ENCODE peak calls at places on chromosomes 12 and 14, in four cellular contexts. Z is endothelial cell of umbilical vein, A is right cardiac atrium, K is stomach. Q is an unnamed sample.

GRCh38 chr12:79331870-79332269 is 358.9 kb downstream of the PAWR start:
- DNase-seq in Z (no peak), A (no peak), K (no peak), Q (no peak)

GRCh38 chr12:21336656-21337055 is 1.9 kb upstream of the SLCO1A2 start:
- DNase-seq in Z (no peak), A (no peak), K (no peak), Q (no peak)

GRCh38 chr14:35879141-35879648 is 53.1 kb downstream of the BRMS1L start:
- DNase-seq in Z (no peak), A (no peak), K (no peak), Q (no peak)

GRCh38 chr12:59179231-59179630 is 258.9 kb upstream of the LRIG3 start:
- DNase-seq in Z (no peak), A (no peak), K (no peak), Q (no peak)

GRCh38 chr12:68370006-68370590 is 37.9 kb upstream of the MDM1 start:
- DNase-seq in Z (no peak), A (no peak), K (no peak), Q (no peak)

GRCh38 chr14:71235865-71236264 is 328.6 kb downstream of the PCNX1 start:
- DNase-seq in Z (peak), A (peak), K (no peak), Q (no peak)

GRCh38 chr14:54106802-54107377 is 150.3 kb upstream of the BMP4 start:
- DNase-seq in Z (no peak), A (no peak), K (no peak), Q (no peak)

GRCh38 chr12:92146497-92146828 is 817 bp upstream of the BTG1 start:
- DNase-seq in Z (no peak), A (no peak), K (no peak), Q (no peak)

GRCh38 chr12:45674583-45674982 is 54.9 kb upstream of the ARID2 start:
- DNase-seq in Z (peak), A (no peak), K (peak), Q (peak)

GRCh38 chr12:117063162-117063911 is 35.9 kb downstream of the TESC start:
- DNase-seq in Z (no peak), A (peak), K (no peak), Q (peak)

GRCh38 chr14:46344327-46344937 is 307.1 kb downstream of the RPL10L start:
- DNase-seq in Z (peak), A (no peak), K (no peak), Q (no peak)

GRCh38 chr12:51855586-51856428 is 7.3 kb upstream of the FIGNL2 start:
- DNase-seq in Z (peak), A (peak), K (no peak), Q (peak)

GRCh38 chr14:65696801-65697200 is 284.3 kb downstream of the FUT8 start:
- DNase-seq in Z (no peak), A (no peak), K (no peak), Q (no peak)

GRCh38 chr12:113039911-113040425 is 16.6 kb upstream of the DTX1 start:
- DNase-seq in Z (no peak), A (no peak), K (no peak), Q (no peak)

GRCh38 chr12:85683051-85683450 is 153.2 kb downstream of the RASSF9 start:
- DNase-seq in Z (no peak), A (no peak), K (no peak), Q (no peak)

GRCh38 chr14:42428996-42429395 is 822.3 kb downstream of the LRFN5 start:
- DNase-seq in Z (no peak), A (no peak), K (no peak), Q (no peak)

GRCh38 chr14:28630100-28630499 is 136.5 kb upstream of the FOXG1 start:
- DNase-seq in Z (no peak), A (no peak), K (no peak), Q (no peak)

GRCh38 chr14:64069634-64070359 is 217.0 kb downstream of the SYNE2 start:
- DNase-seq in Z (no peak), A (no peak), K (no peak), Q (no peak)

GRCh38 chr12:2229661-2230539 is 177.1 kb downstream of the CACNA1C start:
- DNase-seq in Z (no peak), A (peak), K (no peak), Q (no peak)

GRCh38 chr14:73100334-73100733 is 36.0 kb upstream of the PSEN1 start:
- DNase-seq in Z (no peak), A (no peak), K (no peak), Q (no peak)
- H3K27ac ChIP-seq in Z (no peak), A (no peak), K (no peak), Q (no peak)

DNA sequence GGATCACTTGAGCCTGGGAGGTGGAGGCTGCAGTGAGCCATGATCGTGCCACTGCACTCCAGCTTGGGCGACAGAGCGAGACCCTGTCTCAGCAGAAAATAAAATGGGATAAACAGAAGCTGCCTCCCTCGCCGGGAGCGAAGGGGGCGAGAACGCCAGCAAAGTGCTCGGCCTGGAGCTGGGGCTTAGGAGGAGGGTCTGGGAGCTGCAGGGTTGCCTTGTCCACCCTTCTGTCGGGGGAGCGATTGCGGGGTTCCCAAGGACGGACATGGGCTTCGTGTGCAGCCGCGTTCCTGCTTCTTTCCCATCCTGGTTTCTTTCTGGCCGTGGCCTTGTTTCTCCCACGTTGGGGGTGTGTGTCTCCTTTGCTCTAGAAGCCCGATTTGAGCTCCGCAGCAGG is 27.9 kb upstream of the MLXIP start:
- DNase-seq in Z (no peak), A (peak), K (no peak), Q (no peak)
- H3K27ac ChIP-seq in Z (no peak), A (peak), K (peak), Q (peak)

GRCh38 chr14:80300351-80300750 is 89.0 kb upstream of the DIO2 start:
- DNase-seq in Z (no peak), A (no peak), K (no peak), Q (no peak)

GRCh38 chr14:80298491-80299017 is 87.2 kb upstream of the DIO2 start:
- DNase-seq in Z (no peak), A (no peak), K (no peak), Q (no peak)

DNA sequence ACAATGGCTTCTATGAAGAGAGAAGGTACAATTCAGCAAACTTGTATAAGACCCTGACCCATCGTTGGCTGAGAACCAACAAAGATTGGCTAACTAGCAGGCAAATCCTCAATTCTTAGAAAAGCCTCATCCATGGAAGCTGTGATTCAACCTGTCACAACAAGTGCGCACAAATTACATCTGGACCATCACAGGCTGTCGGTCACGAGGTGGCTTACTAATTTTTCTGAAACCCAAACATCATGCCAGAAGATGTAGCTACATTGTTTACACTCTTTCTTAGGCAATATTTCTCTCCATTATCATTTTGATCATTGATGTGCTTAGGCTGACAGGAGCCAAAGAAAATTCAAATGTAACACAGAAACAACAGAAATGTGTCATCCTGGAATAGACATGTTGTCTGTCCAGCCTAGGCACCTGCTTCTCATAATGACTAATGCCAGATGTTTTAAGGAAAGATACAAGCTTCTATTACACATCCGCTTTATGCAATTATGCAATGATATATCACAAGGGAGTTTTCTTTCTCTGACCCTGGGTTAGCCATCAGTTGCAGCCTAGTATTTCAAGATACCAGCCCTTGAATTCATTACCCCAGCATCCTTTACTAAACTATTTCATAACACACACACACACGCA is 92.9 kb upstream of the DIO2 start:
- DNase-seq in Z (no peak), A (no peak), K (no peak), Q (no peak)
- H3K27ac ChIP-seq in Z (no peak), A (no peak), K (no peak), Q (no peak)

GRCh38 chr14:55628426-55628825 is 48.4 kb downstream of the KTN1 start:
- DNase-seq in Z (no peak), A (no peak), K (no peak), Q (no peak)

GRCh38 chr14:55620277-55620676 is 40.3 kb downstream of the KTN1 start:
- DNase-seq in Z (no peak), A (no peak), K (no peak), Q (no peak)

GRCh38 chr14:55626131-55626530 is 46.1 kb downstream of the KTN1 start:
- DNase-seq in Z (no peak), A (no peak), K (no peak), Q (no peak)

GRCh38 chr14:55625481-55625880 is 45.5 kb downstream of the KTN1 start:
- DNase-seq in Z (no peak), A (no peak), K (no peak), Q (no peak)

GRCh38 chr14:55624913-55625312 is 44.9 kb downstream of the KTN1 start:
- DNase-seq in Z (no peak), A (no peak), K (no peak), Q (no peak)
- H3K27ac ChIP-seq in Z (no peak), A (no peak), K (no peak), Q (no peak)

Q was measured in heart left ventricle.